ENCODE peak calls at places on chromosomes 5 and 9, in seven cellular contexts. B is ELF-1; N is fibroblast of pulmonary artery; X is C1 segment of cervical spinal cord; V is retinal pigment epithelial cell; I is GM12892; F is activated CD4-positive, CD25-positive, alpha-beta regulatory T cell. O is an unnamed sample.

GRCh38 chr9:84617415-84617814 is 52.1 kb upstream of the NTRK2 start:
- DNase-seq in X (no peak), B (no peak), F (no peak), N (no peak), V (peak; percentile 10), I (no peak), O (no peak)

GRCh38 chr5:90174236-90174635 is 235.3 kb downstream of the CETN3 start:
- DNase-seq in V (no peak), F (no peak), X (no peak), B (no peak), N (no peak), I (no peak), O (no peak)

GRCh38 chr9:122791872-122792669 is 3.3 kb downstream of the OR5C1 start:
- DNase-seq in N (no peak), X (no peak), F (no peak), I (no peak), B (no peak), V (no peak), O (no peak)

GRCh38 chr5:57276353-57276752 is 102.5 kb downstream of the GPBP1 start:
- DNase-seq in N (no peak), B (no peak), F (no peak), I (no peak), V (no peak), X (no peak), O (no peak)

GRCh38 chr9:129143031-129143441 is 31.8 kb downstream of the PTPA start:
- DNase-seq in N (peak; percentile 97), I (peak; percentile 89), V (peak; percentile 66), X (peak; percentile 67), B (peak; percentile 94), F (peak; percentile 61), O (peak; percentile 94)

GRCh38 chr9:114894801-114895433 is 35.5 kb downstream of the TNFSF8 start:
- DNase-seq in B (peak; percentile 80), V (peak; percentile 78), N (peak; percentile 98), F (no peak), I (no peak), X (no peak), O (peak; percentile 85)

GRCh38 chr9:5205071-5205470 is 19.6 kb upstream of the INSL6 start:
- DNase-seq in X (no peak), F (no peak), V (no peak), N (no peak), I (no peak), B (no peak), O (no peak)

GRCh38 chr5:98529321-98529720 is 244.1 kb upstream of the RGMB start:
- DNase-seq in V (no peak), N (no peak), X (no peak), B (no peak), F (no peak), I (no peak), O (no peak)

GRCh38 chr5:54159153-54159836 is 151.1 kb downstream of the ARL15 start:
- DNase-seq in F (no peak), B (peak; percentile 5), I (no peak), V (no peak), N (no peak), X (no peak), O (no peak)

GRCh38 chr5:175640108-175640507 is 17.8 kb upstream of the HRH2 start:
- DNase-seq in X (no peak), I (no peak), V (no peak), F (no peak), B (no peak), N (no peak), O (no peak)

GRCh38 chr5:1087428-1087827 is 24.4 kb downstream of the SLC12A7 start:
- DNase-seq in X (no peak), I (no peak), F (no peak), B (no peak), N (no peak), V (no peak), O (no peak)

GRCh38 chr9:92911496-92912475 is 33.9 kb upstream of the ZNF484 start:
- DNase-seq in B (no peak), X (no peak), N (no peak), V (peak; percentile 39), F (no peak), I (no peak), O (no peak)

GRCh38 chr5:38598994-38599611 is 42.7 kb upstream of the LIFR start:
- DNase-seq in N (peak; percentile 83), I (no peak), V (no peak), X (no peak), F (no peak), B (peak; percentile 24), O (peak; percentile 65)

GRCh38 chr5:140000332-140000731 is 42.8 kb downstream of the NRG2 start:
- DNase-seq in I (no peak), F (no peak), B (no peak), V (peak; percentile 60), N (no peak), X (no peak), O (no peak)

GRCh38 chr9:108186996-108187395 is 668.8 kb downstream of the ACTL7B start:
- DNase-seq in N (peak; percentile 65), B (no peak), V (no peak), F (no peak), X (no peak), I (no peak), O (peak; percentile 74)

GRCh38 chr5:179348833-179349232 is 3.6 kb upstream of the ADAMTS2 start:
- DNase-seq in B (no peak), X (no peak), I (no peak), V (no peak), N (no peak), F (no peak), O (no peak)

GRCh38 chr9:86405926-86406325 is 51.7 kb upstream of the TUT7 start:
- DNase-seq in I (no peak), F (no peak), V (no peak), N (peak; percentile 90), B (peak; percentile 46), X (no peak), O (peak; percentile 74)

GRCh38 chr9:103942171-103942570 is 151.9 kb upstream of the SMC2 start:
- DNase-seq in I (no peak), V (no peak), N (no peak), B (no peak), F (no peak), X (no peak), O (no peak)

GRCh38 chr5:113562828-113563400 is 49.4 kb downstream of the YTHDC2 start:
- DNase-seq in X (no peak), B (no peak), I (no peak), N (no peak), V (no peak), F (no peak), O (no peak)

GRCh38 chr5:172666251-172666650 is 25.2 kb downstream of the NEURL1B start:
- DNase-seq in X (no peak), F (no peak), N (peak; percentile 20), V (no peak), I (no peak), B (peak; percentile 73), O (no peak)

GRCh38 chr5:40877371-40877988 is 31.8 kb upstream of the C7 start:
- DNase-seq in I (no peak), N (no peak), F (no peak), V (no peak), B (no peak), X (no peak), O (no peak)

GRCh38 chr9:32265037-32265436 is 119.4 kb upstream of the ACO1 start:
- DNase-seq in N (no peak), V (no peak), B (no peak), X (no peak), I (no peak), F (no peak), O (no peak)

GRCh38 chr5:163509288-163510040 is 4.0 kb downstream of the MAT2B start:
- DNase-seq in V (peak; percentile 59), F (no peak), X (no peak), B (peak; percentile 83), I (no peak), N (peak; percentile 89), O (peak; percentile 44)

GRCh38 chr5:109917966-109918365 is 228.2 kb downstream of the MAN2A1 start:
- DNase-seq in I (no peak), N (no peak), V (no peak), X (no peak), F (no peak), B (no peak), O (no peak)

GRCh38 chr5:74408150-74409043 is 232.1 kb downstream of the ENC1 start:
- DNase-seq in N (peak; percentile 52), I (no peak), V (no peak), B (no peak), X (no peak), F (no peak), O (no peak)

GRCh38 chr9:96022445-96023031 is 147.0 kb downstream of the ERCC6L2 start:
- DNase-seq in X (no peak), I (no peak), N (no peak), V (no peak), B (peak; percentile 92), F (no peak), O (no peak)

GRCh38 chr9:98380065-98380681 is 124.7 kb upstream of the TBC1D2 start:
- DNase-seq in V (no peak), F (no peak), I (peak; percentile 37), N (peak; percentile 83), X (no peak), B (peak; percentile 57), O (peak; percentile 73)

GRCh38 chr9:38421498-38422211 is 2.6 kb downstream of the IGFBPL1 start:
- DNase-seq in B (peak; percentile 88), V (no peak), N (no peak), X (no peak), F (no peak), I (no peak), O (no peak)

O was measured in GM03348.